ENCODE peak calls at places on chromosomes 2 and 18, in ten cellular contexts. One of them, this sample, is unnamed.

GRCh38 chr2:169365093-169365483 is 2.8 kb upstream of the LRP2 start:
- DNase-seq in IMR-90: no peak
- DNase-seq in amygdala: no peak
- DNase-seq in globus pallidus: no peak
- DNase-seq in AG04449: no peak
- DNase-seq in WTC11: no peak
- DNase-seq in cardiac muscle cell: no peak
- DNase-seq in brain microvascular endothelial cell: no peak
- DNase-seq in head of caudate nucleus: no peak
- DNase-seq in body of pancreas: no peak
- DNase-seq in this sample: no peak

GRCh38 chr2:143263045-143263625 is 133.9 kb downstream of the ARHGAP15 start:
- DNase-seq in IMR-90: no peak
- DNase-seq in amygdala: no peak
- DNase-seq in globus pallidus: no peak
- DNase-seq in AG04449: no peak
- DNase-seq in WTC11: peak; percentile 19
- DNase-seq in cardiac muscle cell: no peak
- DNase-seq in brain microvascular endothelial cell: peak; percentile 9
- DNase-seq in head of caudate nucleus: no peak
- DNase-seq in body of pancreas: no peak
- DNase-seq in this sample: no peak

GRCh38 chr2:180254872-180255271 is 247.8 kb upstream of the CWC22 start:
- DNase-seq in IMR-90: no peak
- DNase-seq in amygdala: no peak
- DNase-seq in globus pallidus: no peak
- DNase-seq in AG04449: no peak
- DNase-seq in WTC11: no peak
- DNase-seq in cardiac muscle cell: no peak
- DNase-seq in brain microvascular endothelial cell: no peak
- DNase-seq in head of caudate nucleus: no peak
- DNase-seq in body of pancreas: no peak
- DNase-seq in this sample: no peak

GRCh38 chr18:79750980-79751571 is 46.7 kb upstream of the KCNG2 start:
- DNase-seq in IMR-90: no peak
- DNase-seq in amygdala: no peak
- DNase-seq in globus pallidus: peak; percentile 19
- DNase-seq in AG04449: no peak
- DNase-seq in WTC11: no peak
- DNase-seq in cardiac muscle cell: no peak
- DNase-seq in brain microvascular endothelial cell: no peak
- DNase-seq in head of caudate nucleus: no peak
- DNase-seq in body of pancreas: peak; percentile 56
- DNase-seq in this sample: peak; percentile 44

GRCh38 chr2:128833628-128834027 is 515.0 kb upstream of the HS6ST1 start:
- DNase-seq in IMR-90: no peak
- DNase-seq in amygdala: no peak
- DNase-seq in globus pallidus: no peak
- DNase-seq in AG04449: no peak
- DNase-seq in WTC11: no peak
- DNase-seq in cardiac muscle cell: no peak
- DNase-seq in brain microvascular endothelial cell: no peak
- DNase-seq in head of caudate nucleus: no peak
- DNase-seq in body of pancreas: no peak
- DNase-seq in this sample: no peak

GRCh38 chr18:45589559-45590041 is 25.7 kb upstream of the SLC14A2 start:
- DNase-seq in IMR-90: peak; percentile 91
- DNase-seq in amygdala: no peak
- DNase-seq in globus pallidus: peak; percentile 1
- DNase-seq in AG04449: peak; percentile 55
- DNase-seq in WTC11: no peak
- DNase-seq in cardiac muscle cell: no peak
- DNase-seq in brain microvascular endothelial cell: peak; percentile 79
- DNase-seq in head of caudate nucleus: no peak
- DNase-seq in body of pancreas: no peak
- DNase-seq in this sample: peak; percentile 77

GRCh38 chr2:222930862-222931261 is 70.0 kb downstream of the ACSL3 start:
- DNase-seq in IMR-90: peak; percentile 18
- DNase-seq in amygdala: no peak
- DNase-seq in globus pallidus: no peak
- DNase-seq in AG04449: no peak
- DNase-seq in WTC11: no peak
- DNase-seq in cardiac muscle cell: no peak
- DNase-seq in brain microvascular endothelial cell: no peak
- DNase-seq in head of caudate nucleus: no peak
- DNase-seq in body of pancreas: no peak
- DNase-seq in this sample: no peak

GRCh38 chr2:201580486-201580885 is 62.8 kb downstream of the TMEM237 start:
- DNase-seq in IMR-90: peak; percentile 89
- DNase-seq in amygdala: no peak
- DNase-seq in globus pallidus: no peak
- DNase-seq in AG04449: peak; percentile 87
- DNase-seq in WTC11: no peak
- DNase-seq in cardiac muscle cell: no peak
- DNase-seq in brain microvascular endothelial cell: peak; percentile 72
- DNase-seq in head of caudate nucleus: no peak
- DNase-seq in body of pancreas: no peak
- DNase-seq in this sample: no peak

GRCh38 chr2:26086155-26086634 is 52.3 kb downstream of the RAB10 start:
- DNase-seq in IMR-90: peak; percentile 84
- DNase-seq in amygdala: no peak
- DNase-seq in globus pallidus: no peak
- DNase-seq in AG04449: peak; percentile 34
- DNase-seq in WTC11: no peak
- DNase-seq in cardiac muscle cell: no peak
- DNase-seq in brain microvascular endothelial cell: peak; percentile 24
- DNase-seq in head of caudate nucleus: no peak
- DNase-seq in body of pancreas: no peak
- DNase-seq in this sample: no peak

GRCh38 chr18:35920623-35921022 is 51.9 kb upstream of the RMP24 start:
- DNase-seq in IMR-90: no peak
- DNase-seq in amygdala: no peak
- DNase-seq in globus pallidus: no peak
- DNase-seq in AG04449: no peak
- DNase-seq in WTC11: no peak
- DNase-seq in cardiac muscle cell: no peak
- DNase-seq in brain microvascular endothelial cell: no peak
- DNase-seq in head of caudate nucleus: no peak
- DNase-seq in body of pancreas: no peak
- DNase-seq in this sample: no peak

GRCh38 chr2:132941296-132942020 is 271.5 kb upstream of the LYPD1 start:
- DNase-seq in IMR-90: peak; percentile 13
- DNase-seq in amygdala: no peak
- DNase-seq in globus pallidus: no peak
- DNase-seq in AG04449: no peak
- DNase-seq in WTC11: no peak
- DNase-seq in cardiac muscle cell: no peak
- DNase-seq in brain microvascular endothelial cell: no peak
- DNase-seq in head of caudate nucleus: no peak
- DNase-seq in body of pancreas: no peak
- DNase-seq in this sample: no peak

GRCh38 chr18:23283933-23284430 is 148.7 kb downstream of the CABLES1 start:
- DNase-seq in IMR-90: peak; percentile 63
- DNase-seq in amygdala: no peak
- DNase-seq in globus pallidus: no peak
- DNase-seq in AG04449: no peak
- DNase-seq in WTC11: peak; percentile 36
- DNase-seq in cardiac muscle cell: no peak
- DNase-seq in brain microvascular endothelial cell: peak; percentile 47
- DNase-seq in head of caudate nucleus: no peak
- DNase-seq in body of pancreas: no peak
- DNase-seq in this sample: no peak

GRCh38 chr2:164205347-164205746 is 415.9 kb downstream of the GRB14 start:
- DNase-seq in IMR-90: peak; percentile 80
- DNase-seq in amygdala: no peak
- DNase-seq in globus pallidus: no peak
- DNase-seq in AG04449: peak; percentile 55
- DNase-seq in WTC11: no peak
- DNase-seq in cardiac muscle cell: no peak
- DNase-seq in brain microvascular endothelial cell: peak; percentile 68
- DNase-seq in head of caudate nucleus: no peak
- DNase-seq in body of pancreas: no peak
- DNase-seq in this sample: peak; percentile 1

GRCh38 chr2:20562540-20563225 is 88.2 kb downstream of the HS1BP3 start:
- DNase-seq in IMR-90: no peak
- DNase-seq in amygdala: no peak
- DNase-seq in globus pallidus: no peak
- DNase-seq in AG04449: no peak
- DNase-seq in WTC11: peak; percentile 35
- DNase-seq in cardiac muscle cell: peak; percentile 58
- DNase-seq in brain microvascular endothelial cell: no peak
- DNase-seq in head of caudate nucleus: peak; percentile 56
- DNase-seq in body of pancreas: no peak
- DNase-seq in this sample: peak; percentile 67

GRCh38 chr18:34773961-34774754 is 64.1 kb downstream of the DTNA start:
- DNase-seq in IMR-90: peak; percentile 64
- DNase-seq in amygdala: peak; percentile 39
- DNase-seq in globus pallidus: peak; percentile 50
- DNase-seq in AG04449: no peak
- DNase-seq in WTC11: no peak
- DNase-seq in cardiac muscle cell: no peak
- DNase-seq in brain microvascular endothelial cell: peak; percentile 29
- DNase-seq in head of caudate nucleus: peak; percentile 67
- DNase-seq in body of pancreas: peak; percentile 60
- DNase-seq in this sample: no peak

GRCh38 chr2:169775765-169776482 is 22.7 kb upstream of the SSB start:
- DNase-seq in IMR-90: peak; percentile 70
- DNase-seq in amygdala: no peak
- DNase-seq in globus pallidus: no peak
- DNase-seq in AG04449: no peak
- DNase-seq in WTC11: no peak
- DNase-seq in cardiac muscle cell: no peak
- DNase-seq in brain microvascular endothelial cell: peak; percentile 46
- DNase-seq in head of caudate nucleus: no peak
- DNase-seq in body of pancreas: no peak
- DNase-seq in this sample: peak; percentile 55

GRCh38 chr2:64686283-64686956 is 32.7 kb upstream of the SERTAD2 start:
- DNase-seq in IMR-90: no peak
- DNase-seq in amygdala: no peak
- DNase-seq in globus pallidus: no peak
- DNase-seq in AG04449: no peak
- DNase-seq in WTC11: no peak
- DNase-seq in cardiac muscle cell: no peak
- DNase-seq in brain microvascular endothelial cell: no peak
- DNase-seq in head of caudate nucleus: no peak
- DNase-seq in body of pancreas: no peak
- DNase-seq in this sample: no peak

GRCh38 chr2:187617925-187618324 is 63.7 kb upstream of the TFPI start:
- DNase-seq in IMR-90: peak; percentile 0
- DNase-seq in amygdala: no peak
- DNase-seq in globus pallidus: no peak
- DNase-seq in AG04449: no peak
- DNase-seq in WTC11: no peak
- DNase-seq in cardiac muscle cell: no peak
- DNase-seq in brain microvascular endothelial cell: no peak
- DNase-seq in head of caudate nucleus: no peak
- DNase-seq in body of pancreas: no peak
- DNase-seq in this sample: no peak

GRCh38 chr18:62769216-62769615 is 53.9 kb downstream of the PHLPP1 start:
- DNase-seq in IMR-90: peak; percentile 19
- DNase-seq in amygdala: no peak
- DNase-seq in globus pallidus: no peak
- DNase-seq in AG04449: no peak
- DNase-seq in WTC11: no peak
- DNase-seq in cardiac muscle cell: no peak
- DNase-seq in brain microvascular endothelial cell: no peak
- DNase-seq in head of caudate nucleus: no peak
- DNase-seq in body of pancreas: no peak
- DNase-seq in this sample: no peak

GRCh38 chr2:30310955-30311354 is 79.6 kb downstream of the LBH start:
- DNase-seq in IMR-90: no peak
- DNase-seq in amygdala: no peak
- DNase-seq in globus pallidus: no peak
- DNase-seq in AG04449: no peak
- DNase-seq in WTC11: no peak
- DNase-seq in cardiac muscle cell: no peak
- DNase-seq in brain microvascular endothelial cell: no peak
- DNase-seq in head of caudate nucleus: no peak
- DNase-seq in body of pancreas: no peak
- DNase-seq in this sample: no peak

GRCh38 chr18:49672853-49673252 is 111.0 kb downstream of the LIPG start:
- DNase-seq in IMR-90: no peak
- DNase-seq in amygdala: no peak
- DNase-seq in globus pallidus: no peak
- DNase-seq in AG04449: no peak
- DNase-seq in WTC11: no peak
- DNase-seq in cardiac muscle cell: no peak
- DNase-seq in brain microvascular endothelial cell: no peak
- DNase-seq in head of caudate nucleus: no peak
- DNase-seq in body of pancreas: no peak
- DNase-seq in this sample: no peak